ENCODE peak calls at places on chromosome 18, in five cellular contexts. M is lower leg skin; U is stimulated activated CD4-positive, alpha-beta T cell treated with anti-CD3 and anti-CD28 coated beads, Interleukin-2, amount 100 ng/mL, for 24 hours; G is omental fat pad; Q is activated naive CD8-positive, alpha-beta T cell treated with anti-CD3 and anti-CD28 coated beads, Interleukin-2, amount 50 U/mL, for 24 hours. H is an unnamed sample.

GRCh38 chr18:21344860-21345259 is 102.8 kb downstream of the GREB1L start:
- DNase-seq in M (no peak), U (no peak), G (no peak), Q (no peak), H (no peak)

GRCh38 chr18:78528437-78529228 is 451.0 kb upstream of the SALL3 start:
- DNase-seq in M (no peak), U (no peak), G (no peak), Q (no peak), H (no peak)

GRCh38 chr18:68676913-68677312 is 38.0 kb downstream of the TMX3 start:
- DNase-seq in M (no peak), U (no peak), G (no peak), Q (no peak), H (no peak)

GRCh38 chr18:63348508-63349136 is 18.4 kb downstream of the KDSR start:
- DNase-seq in M (no peak), U (no peak), G (no peak), Q (no peak), H (no peak)

GRCh38 chr18:4734903-4735302 is 279.8 kb upstream of the DLGAP1 start:
- DNase-seq in M (no peak), U (no peak), G (no peak), Q (no peak), H (no peak)

GRCh38 chr18:13614701-13615288 is 111.6 kb downstream of the FAM210A start:
- DNase-seq in M (no peak), U (no peak), G (no peak), Q (peak), H (no peak)

GRCh38 chr18:6955304-6955703 is 162.3 kb downstream of the LAMA1 start:
- DNase-seq in M (no peak), U (no peak), G (no peak), Q (no peak), H (no peak)

GRCh38 chr18:3593904-3594759 is 144.2 kb downstream of the TGIF1 start:
- DNase-seq in M (peak), U (peak), G (peak), Q (peak), H (peak)

GRCh38 chr18:21335927-21336488 is 94.0 kb downstream of the GREB1L start:
- DNase-seq in M (no peak), U (no peak), G (no peak), Q (no peak), H (no peak)

H was measured in breast epithelium.